ENCODE peak calls at places on chromosomes 6 and 20, in eight cellular contexts. U is A549, G is WTC11, N is K562, P is IMR-90, W is HepG2, L is SK-N-SH, M is GM12878. Z is an unnamed sample.
A peak's percentile ranks its signal among the peaks of the same experiment; 100 is the strongest.

GRCh38 chr6:2042951-2043648 is 202.3 kb downstream of the GMDS start:
- DNase-seq in P (no peak), W (no peak), L (no peak), N (no peak), G (no peak), M (no peak), U (no peak), Z (no peak)

GRCh38 chr20:25233016-25233772 is 14.7 kb upstream of the PYGB start:
- DNase-seq in M (no peak), N (no peak), P (peak; percentile 65), W (peak; percentile 88), U (peak; percentile 92), G (no peak), L (no peak), Z (no peak)

GRCh38 chr20:46552460-46553420 is 2.3 kb upstream of the OCSTAMP start:
- DNase-seq in L (no peak), U (no peak), N (no peak), P (no peak), M (peak; percentile 85), W (no peak), G (no peak), Z (no peak)

GRCh38 chr20:16069416-16070010 is 503.7 kb downstream of the KIF16B start:
- DNase-seq in U (no peak), W (no peak), M (peak; percentile 43), L (no peak), G (no peak), N (no peak), P (no peak), Z (no peak)

GRCh38 chr6:108714012-108714773 is 134.0 kb upstream of the ARMC2 start:
- DNase-seq in W (no peak), P (peak; percentile 51), L (no peak), N (no peak), G (no peak), U (no peak), M (no peak), Z (no peak)

GRCh38 chr6:84361372-84362179 is 134.1 kb upstream of the CEP162 start:
- DNase-seq in G (no peak), N (no peak), W (no peak), L (no peak), M (no peak), U (no peak), P (no peak), Z (no peak)

GRCh38 chr6:42520786-42521607 is 42.8 kb upstream of the UBR2 start:
- DNase-seq in N (no peak), M (peak; percentile 74), U (no peak), G (no peak), W (no peak), L (no peak), P (peak; percentile 80), Z (no peak)

GRCh38 chr6:11413728-11414127 is 123.8 kb upstream of the TMEM170B start:
- DNase-seq in P (peak; percentile 55), W (no peak), L (no peak), G (no peak), M (no peak), N (no peak), U (no peak), Z (no peak)

GRCh38 chr20:25503946-25504345 is 81.4 kb downstream of the NINL start:
- DNase-seq in G (no peak), W (no peak), N (no peak), U (no peak), P (no peak), L (no peak), M (no peak), Z (no peak)

GRCh38 chr6:115551510-115551909 is 509.2 kb downstream of the FRK start:
- DNase-seq in L (peak; percentile 12), U (no peak), M (no peak), N (no peak), G (no peak), W (no peak), P (no peak), Z (no peak)

GRCh38 chr6:119311514-119312142 is 37.9 kb downstream of the MAN1A1 start:
- DNase-seq in L (no peak), M (no peak), W (no peak), P (no peak), N (peak; percentile 77), U (no peak), G (no peak), Z (no peak)

GRCh38 chr6:159754959-159755914 is 6.6 kb upstream of the ACAT2 start:
- DNase-seq in W (no peak), G (no peak), M (no peak), U (no peak), L (no peak), P (no peak), N (no peak), Z (no peak)

GRCh38 chr20:45138451-45139300 is 14.4 kb upstream of the WFDC12 start:
- DNase-seq in U (peak; percentile 31), W (peak; percentile 34), G (peak; percentile 95), L (peak; percentile 39), P (no peak), M (no peak), N (peak; percentile 83), Z (peak; percentile 56)

GRCh38 chr6:56430629-56431600 is 183.5 kb upstream of the COL21A1 start:
- DNase-seq in G (no peak), W (no peak), M (no peak), U (no peak), L (no peak), P (no peak), N (no peak), Z (no peak)

GRCh38 chr6:56851541-56852248 is 103.2 kb upstream of the BEND6 start:
- DNase-seq in N (no peak), W (peak; percentile 72), P (peak; percentile 89), U (peak; percentile 46), L (peak; percentile 66), M (peak; percentile 89), G (peak; percentile 19), Z (peak; percentile 69)

GRCh38 chr20:1813101-1813529 is 82.1 kb upstream of the SIRPA start:
- DNase-seq in P (peak; percentile 97), L (no peak), U (peak; percentile 73), G (no peak), N (no peak), W (peak; percentile 78), M (no peak), Z (no peak)

GRCh38 chr6:98039876-98040605 is 757.0 kb upstream of the MMS22L start:
- DNase-seq in N (no peak), L (no peak), W (no peak), P (peak; percentile 0), U (no peak), M (no peak), G (no peak), Z (no peak)

GRCh38 chr6:36739947-36740817 is 42.6 kb downstream of the RAB44 start:
- DNase-seq in N (no peak), U (no peak), P (peak; percentile 8), W (no peak), G (no peak), M (no peak), L (no peak), Z (no peak)

GRCh38 chr6:70901324-70901723 is 55.5 kb downstream of the B3GAT2 start:
- DNase-seq in M (no peak), P (no peak), N (no peak), U (no peak), G (no peak), W (no peak), L (no peak), Z (no peak)

GRCh38 chr6:2387445-2387844 is 142.0 kb upstream of the GMDS start:
- DNase-seq in U (no peak), L (no peak), W (no peak), N (no peak), G (no peak), P (no peak), M (no peak), Z (no peak)

GRCh38 chr20:16491277-16491912 is 81.9 kb downstream of the KIF16B start:
- DNase-seq in W (no peak), P (peak; percentile 49), M (peak; percentile 1), L (no peak), G (no peak), U (no peak), N (no peak), Z (no peak)

GRCh38 chr20:24470031-24470781 is 777 bp downstream of the SYNDIG1 start:
- DNase-seq in M (no peak), W (no peak), L (peak; percentile 33), P (no peak), U (peak; percentile 31), N (no peak), G (peak; percentile 33), Z (peak; percentile 82)

GRCh38 chr6:132494954-132495353 is 18.0 kb downstream of the STX7 start:
- DNase-seq in W (no peak), N (no peak), G (no peak), M (peak; percentile 49), U (no peak), L (no peak), P (no peak), Z (no peak)

GRCh38 chr6:11672261-11672660 is 106.3 kb downstream of the ADTRP start:
- DNase-seq in N (no peak), M (no peak), G (no peak), W (no peak), P (peak; percentile 52), U (no peak), L (no peak), Z (no peak)

GRCh38 chr6:27810768-27811298 is 101.4 kb downstream of the OR2B2 start:
- DNase-seq in N (no peak), W (no peak), L (no peak), U (no peak), G (no peak), M (no peak), P (no peak), Z (peak; percentile 43)

GRCh38 chr20:41587523-41587922 is 30.7 kb downstream of the CHD6 start:
- DNase-seq in W (no peak), L (no peak), U (no peak), M (no peak), G (no peak), P (no peak), N (no peak), Z (no peak)

GRCh38 chr6:30192076-30192475 is 21.1 kb downstream of the TRIM26 start:
- DNase-seq in P (no peak), N (no peak), G (no peak), M (no peak), L (no peak), U (no peak), W (no peak), Z (no peak)
- TF ChIP-seq USF2 in P (no peak), N (no peak), G (no peak), M (no peak), L (no peak), U (no peak), W (no peak), Z (no peak)

GRCh38 chr20:38873050-38873581 is 53.1 kb upstream of the FAM83D start:
- DNase-seq in W (no peak), U (no peak), P (no peak), M (peak; percentile 91), N (no peak), L (no peak), G (no peak), Z (no peak)
- TF ChIP-seq USF2 in W (no peak), U (no peak), P (no peak), M (no peak), N (no peak), L (no peak), G (no peak), Z (no peak)

GRCh38 chr20:53195882-53196610 is 223.9 kb downstream of the TSHZ2 start:
- DNase-seq in M (no peak), L (no peak), N (peak; percentile 49), U (no peak), P (no peak), W (no peak), G (no peak), Z (no peak)
- TF ChIP-seq USF2 in M (no peak), L (no peak), N (no peak), U (no peak), P (no peak), W (no peak), G (no peak), Z (no peak)

GRCh38 chr20:57124346-57124745 is 142.1 kb downstream of the BMP7 start:
- DNase-seq in L (no peak), W (no peak), M (no peak), U (no peak), G (no peak), P (no peak), N (no peak), Z (no peak)
- TF ChIP-seq USF2 in L (no peak), W (no peak), M (no peak), U (no peak), G (no peak), P (no peak), N (no peak), Z (no peak)